ENCODE peak calls at places on chromosomes 16 and 17, in eight cellular contexts. One of them, this sample, is unnamed.

GRCh38 chr17:40373324-40373723 is 8.8 kb upstream of the GJD3 start:
- DNase-seq in NB4: no peak
- DNase-seq in foreskin fibroblast: peak
- DNase-seq in type B pancreatic cell: no peak
- DNase-seq in endothelial cell: no peak
- DNase-seq in tibial nerve: no peak
- DNase-seq in choroid plexus epithelial cell: peak
- DNase-seq in CD4-positive, alpha-beta T cell: no peak
- DNase-seq in this sample: no peak

GRCh38 chr17:12620200-12620720 is 45.4 kb upstream of the MYOCD start:
- DNase-seq in foreskin fibroblast: peak
- DNase-seq in endothelial cell: no peak
- DNase-seq in tibial nerve: no peak
- DNase-seq in CD4-positive, alpha-beta T cell: no peak
- DNase-seq in choroid plexus epithelial cell: peak
- DNase-seq in NB4: no peak
- DNase-seq in type B pancreatic cell: no peak
- DNase-seq in this sample: no peak

GRCh38 chr17:76145231-76146052 is 4.4 kb upstream of the FOXJ1 start:
- DNase-seq in endothelial cell: no peak
- DNase-seq in choroid plexus epithelial cell: no peak
- DNase-seq in CD4-positive, alpha-beta T cell: peak
- DNase-seq in tibial nerve: no peak
- DNase-seq in foreskin fibroblast: no peak
- DNase-seq in NB4: no peak
- DNase-seq in type B pancreatic cell: no peak
- DNase-seq in this sample: no peak

GRCh38 chr16:752008-752315 is 8.6 kb upstream of the MSLN start:
- DNase-seq in NB4: no peak
- DNase-seq in tibial nerve: no peak
- DNase-seq in choroid plexus epithelial cell: no peak
- DNase-seq in foreskin fibroblast: no peak
- DNase-seq in endothelial cell: no peak
- DNase-seq in CD4-positive, alpha-beta T cell: no peak
- DNase-seq in type B pancreatic cell: no peak
- DNase-seq in this sample: no peak

GRCh38 chr16:28531777-28532744 is 6.7 kb downstream of the NUPR1 start:
- DNase-seq in foreskin fibroblast: peak
- DNase-seq in CD4-positive, alpha-beta T cell: no peak
- DNase-seq in choroid plexus epithelial cell: no peak
- DNase-seq in tibial nerve: peak
- DNase-seq in NB4: no peak
- DNase-seq in type B pancreatic cell: no peak
- DNase-seq in endothelial cell: no peak
- DNase-seq in this sample: no peak

GRCh38 chr17:18093616-18094408 is 6.1 kb downstream of the DRG2 start:
- DNase-seq in NB4: peak
- DNase-seq in endothelial cell: no peak
- DNase-seq in CD4-positive, alpha-beta T cell: no peak
- DNase-seq in choroid plexus epithelial cell: peak
- DNase-seq in type B pancreatic cell: no peak
- DNase-seq in tibial nerve: no peak
- DNase-seq in foreskin fibroblast: peak
- DNase-seq in this sample: no peak

GRCh38 chr17:7632492-7632894 is 2.6 kb downstream of the SHBG start:
- DNase-seq in endothelial cell: peak
- DNase-seq in type B pancreatic cell: no peak
- DNase-seq in choroid plexus epithelial cell: peak
- DNase-seq in CD4-positive, alpha-beta T cell: no peak
- DNase-seq in NB4: peak
- DNase-seq in foreskin fibroblast: peak
- DNase-seq in tibial nerve: no peak
- DNase-seq in this sample: no peak

GRCh38 chr17:36994438-36994837 is 45.7 kb downstream of the AATF start:
- DNase-seq in tibial nerve: no peak
- DNase-seq in endothelial cell: no peak
- DNase-seq in choroid plexus epithelial cell: peak
- DNase-seq in type B pancreatic cell: no peak
- DNase-seq in CD4-positive, alpha-beta T cell: no peak
- DNase-seq in NB4: no peak
- DNase-seq in foreskin fibroblast: peak
- DNase-seq in this sample: no peak

DNA sequence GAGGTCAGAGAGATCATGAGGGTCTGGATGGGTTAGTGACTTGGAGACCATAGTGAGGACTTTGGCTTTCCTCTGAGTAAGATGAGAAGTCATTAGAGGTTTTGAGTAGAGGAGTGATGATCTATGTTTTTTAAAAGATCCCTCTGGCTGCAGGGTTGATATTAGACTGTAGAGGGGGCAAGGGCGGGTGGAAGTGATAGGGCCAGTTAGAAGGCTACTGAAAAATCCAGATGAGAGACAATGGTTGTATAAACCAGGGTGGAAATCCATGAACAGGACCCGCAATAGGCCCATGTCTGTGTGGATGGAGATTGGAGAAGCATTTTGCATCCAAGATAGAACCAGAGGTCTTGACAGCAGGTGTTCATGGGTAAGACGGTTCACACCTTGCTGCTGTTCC is 9.8 kb downstream of the ITGAL start:
- DNase-seq in choroid plexus epithelial cell: peak
- DNase-seq in endothelial cell: no peak
- DNase-seq in foreskin fibroblast: peak
- DNase-seq in tibial nerve: no peak
- DNase-seq in type B pancreatic cell: no peak
- DNase-seq in NB4: no peak
- DNase-seq in CD4-positive, alpha-beta T cell: no peak
- DNase-seq in this sample: no peak
- TF ChIP-seq CTCF in choroid plexus epithelial cell: peak
- TF ChIP-seq CTCF in endothelial cell: no peak
- TF ChIP-seq CTCF in foreskin fibroblast: peak
- TF ChIP-seq CTCF in tibial nerve: no peak
- TF ChIP-seq CTCF in type B pancreatic cell: peak
- TF ChIP-seq CTCF in NB4: no peak
- TF ChIP-seq CTCF in CD4-positive, alpha-beta T cell: no peak
- TF ChIP-seq CTCF in this sample: peak

DNA sequence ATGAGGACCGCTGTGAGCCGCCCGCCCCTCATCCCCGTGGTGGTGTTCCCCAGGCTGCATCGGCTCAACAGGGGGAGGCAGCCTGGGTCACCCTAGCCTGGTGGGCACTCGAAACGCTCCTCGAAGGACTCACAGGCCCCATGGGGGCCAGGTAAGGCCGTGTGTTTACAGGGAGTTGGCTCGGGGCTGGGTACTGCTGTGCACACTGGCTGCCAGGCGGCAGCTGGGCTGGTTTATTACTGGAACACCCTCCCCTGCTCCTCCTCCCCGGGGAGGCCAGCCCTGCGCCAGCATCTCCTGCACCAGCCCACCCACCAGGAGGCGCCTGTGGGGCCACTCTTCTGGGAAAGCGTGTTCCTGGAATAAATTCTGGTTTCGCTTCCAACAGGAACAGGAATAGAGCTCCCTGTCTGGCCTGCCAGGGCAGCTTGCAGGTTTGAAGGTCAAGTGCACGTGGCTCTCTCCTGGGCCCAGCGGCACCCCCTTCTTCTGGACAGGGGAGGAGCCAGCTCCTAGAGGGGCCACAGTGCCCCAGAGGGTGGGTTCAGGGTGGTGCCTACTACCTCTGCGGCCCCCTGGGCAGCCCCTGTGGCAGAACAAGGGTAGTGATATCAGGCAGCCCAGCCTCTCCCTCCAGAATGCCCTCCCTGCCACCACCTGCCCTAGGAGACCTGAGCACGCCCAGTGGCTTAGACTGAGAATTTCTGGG is 11.3 kb downstream of the MCRIP1 start:
- DNase-seq in type B pancreatic cell: no peak
- DNase-seq in NB4: peak
- DNase-seq in endothelial cell: peak
- DNase-seq in CD4-positive, alpha-beta T cell: no peak
- DNase-seq in foreskin fibroblast: peak
- DNase-seq in tibial nerve: peak
- DNase-seq in choroid plexus epithelial cell: peak
- DNase-seq in this sample: peak
- TF ChIP-seq CTCF in type B pancreatic cell: peak
- TF ChIP-seq CTCF in NB4: peak
- TF ChIP-seq CTCF in endothelial cell: peak
- TF ChIP-seq CTCF in CD4-positive, alpha-beta T cell: no peak
- TF ChIP-seq CTCF in foreskin fibroblast: peak
- TF ChIP-seq CTCF in tibial nerve: no peak
- TF ChIP-seq CTCF in choroid plexus epithelial cell: peak
- TF ChIP-seq CTCF in this sample: peak

GRCh38 chr17:35433075-35433894 is 985 bp upstream of the SLFN12 start:
- DNase-seq in choroid plexus epithelial cell: peak
- DNase-seq in CD4-positive, alpha-beta T cell: peak
- DNase-seq in tibial nerve: peak
- DNase-seq in foreskin fibroblast: peak
- DNase-seq in type B pancreatic cell: no peak
- DNase-seq in NB4: peak
- DNase-seq in endothelial cell: peak
- DNase-seq in this sample: no peak
- TF ChIP-seq CTCF in choroid plexus epithelial cell: peak
- TF ChIP-seq CTCF in CD4-positive, alpha-beta T cell: no peak
- TF ChIP-seq CTCF in tibial nerve: no peak
- TF ChIP-seq CTCF in foreskin fibroblast: peak
- TF ChIP-seq CTCF in type B pancreatic cell: no peak
- TF ChIP-seq CTCF in NB4: no peak
- TF ChIP-seq CTCF in endothelial cell: peak
- TF ChIP-seq CTCF in this sample: peak

GRCh38 chr17:81706757-81707624 is 3.8 kb downstream of the MRPL12 start:
- DNase-seq in NB4: no peak
- DNase-seq in CD4-positive, alpha-beta T cell: no peak
- DNase-seq in endothelial cell: no peak
- DNase-seq in choroid plexus epithelial cell: no peak
- DNase-seq in type B pancreatic cell: no peak
- DNase-seq in foreskin fibroblast: no peak
- DNase-seq in tibial nerve: no peak
- DNase-seq in this sample: no peak
- TF ChIP-seq CTCF in NB4: no peak
- TF ChIP-seq CTCF in CD4-positive, alpha-beta T cell: no peak
- TF ChIP-seq CTCF in endothelial cell: no peak
- TF ChIP-seq CTCF in choroid plexus epithelial cell: no peak
- TF ChIP-seq CTCF in type B pancreatic cell: peak
- TF ChIP-seq CTCF in foreskin fibroblast: no peak
- TF ChIP-seq CTCF in tibial nerve: no peak
- TF ChIP-seq CTCF in this sample: no peak

GRCh38 chr16:17555176-17555575 is 84.4 kb upstream of the XYLT1 start:
- DNase-seq in endothelial cell: no peak
- DNase-seq in foreskin fibroblast: peak
- DNase-seq in choroid plexus epithelial cell: peak
- DNase-seq in NB4: no peak
- DNase-seq in tibial nerve: no peak
- DNase-seq in CD4-positive, alpha-beta T cell: no peak
- DNase-seq in type B pancreatic cell: no peak
- DNase-seq in this sample: no peak
- TF ChIP-seq CTCF in endothelial cell: no peak
- TF ChIP-seq CTCF in foreskin fibroblast: peak
- TF ChIP-seq CTCF in choroid plexus epithelial cell: no peak
- TF ChIP-seq CTCF in NB4: no peak
- TF ChIP-seq CTCF in tibial nerve: no peak
- TF ChIP-seq CTCF in CD4-positive, alpha-beta T cell: no peak
- TF ChIP-seq CTCF in type B pancreatic cell: no peak
- TF ChIP-seq CTCF in this sample: no peak

GRCh38 chr17:39150795-39151679 is at the start of gene PLXDC1:
- DNase-seq in foreskin fibroblast: no peak
- DNase-seq in endothelial cell: no peak
- DNase-seq in NB4: no peak
- DNase-seq in choroid plexus epithelial cell: no peak
- DNase-seq in type B pancreatic cell: no peak
- DNase-seq in tibial nerve: no peak
- DNase-seq in CD4-positive, alpha-beta T cell: no peak
- DNase-seq in this sample: no peak

GRCh38 chr17:39151680-39152058 is 232 bp upstream of the PLXDC1 start:
- DNase-seq in choroid plexus epithelial cell: no peak
- DNase-seq in NB4: no peak
- DNase-seq in type B pancreatic cell: no peak
- DNase-seq in tibial nerve: no peak
- DNase-seq in endothelial cell: no peak
- DNase-seq in foreskin fibroblast: no peak
- DNase-seq in CD4-positive, alpha-beta T cell: no peak
- DNase-seq in this sample: no peak

GRCh38 chr17:39155654-39156053 is 4.2 kb upstream of the PLXDC1 start:
- DNase-seq in tibial nerve: no peak
- DNase-seq in type B pancreatic cell: no peak
- DNase-seq in endothelial cell: no peak
- DNase-seq in CD4-positive, alpha-beta T cell: no peak
- DNase-seq in foreskin fibroblast: no peak
- DNase-seq in NB4: no peak
- DNase-seq in choroid plexus epithelial cell: no peak
- DNase-seq in this sample: no peak

GRCh38 chr17:39152134-39152884 is 872 bp upstream of the PLXDC1 start:
- DNase-seq in type B pancreatic cell: no peak
- DNase-seq in CD4-positive, alpha-beta T cell: peak
- DNase-seq in NB4: no peak
- DNase-seq in tibial nerve: peak
- DNase-seq in foreskin fibroblast: no peak
- DNase-seq in endothelial cell: peak
- DNase-seq in choroid plexus epithelial cell: no peak
- DNase-seq in this sample: no peak

GRCh38 chr17:39153541-39154111 is 2.2 kb upstream of the PLXDC1 start:
- DNase-seq in CD4-positive, alpha-beta T cell: peak
- DNase-seq in type B pancreatic cell: peak
- DNase-seq in endothelial cell: peak
- DNase-seq in choroid plexus epithelial cell: peak
- DNase-seq in foreskin fibroblast: peak
- DNase-seq in tibial nerve: peak
- DNase-seq in NB4: peak
- DNase-seq in this sample: peak
- TF ChIP-seq CTCF in CD4-positive, alpha-beta T cell: no peak
- TF ChIP-seq CTCF in type B pancreatic cell: no peak
- TF ChIP-seq CTCF in endothelial cell: no peak
- TF ChIP-seq CTCF in choroid plexus epithelial cell: peak
- TF ChIP-seq CTCF in foreskin fibroblast: no peak
- TF ChIP-seq CTCF in tibial nerve: no peak
- TF ChIP-seq CTCF in NB4: no peak
- TF ChIP-seq CTCF in this sample: peak

This sample was measured in neural crest cell.